ENCODE peak calls at places on chromosomes 7 and 10, in eight cellular contexts. B, I, P, E, N, Q, A and O are unnamed samples.

GRCh38 chr10:35640474-35640873 is 1.6 kb downstream of the FZD8 start:
- DNase-seq in E (peak; percentile 46), Q (no peak), B (no peak), N (peak; percentile 80), A (peak; percentile 24), I (no peak), P (peak; percentile 20), O (peak; percentile 66)

GRCh38 chr7:27152816-27153486 is 568 bp upstream of the HOXA3 start:
- DNase-seq in E (no peak), I (no peak), A (no peak), N (no peak), P (no peak), B (peak; percentile 44), Q (no peak), O (no peak)

GRCh38 chr10:112383325-112383724 is 9.4 kb downstream of the ACSL5 start:
- DNase-seq in B (no peak), I (no peak), E (no peak), Q (no peak), P (peak; percentile 21), N (peak; percentile 91), A (peak; percentile 93), O (peak; percentile 7)

GRCh38 chr10:84523509-84523908 is 195.1 kb downstream of the CCSER2 start:
- DNase-seq in A (no peak), I (no peak), Q (no peak), B (no peak), N (no peak), E (peak; percentile 54), P (no peak), O (no peak)

GRCh38 chr10:86687750-86688149 is 19.4 kb downstream of the LDB3 start:
- DNase-seq in N (no peak), Q (no peak), I (no peak), B (no peak), A (peak; percentile 26), E (no peak), P (peak; percentile 66), O (no peak)

GRCh38 chr7:149818536-149818840 is 19.7 kb upstream of the ZNF862 start:
- DNase-seq in E (no peak), B (no peak), I (no peak), P (no peak), Q (no peak), A (no peak), N (no peak), O (no peak)

GRCh38 chr10:43254199-43254730 is 12.6 kb downstream of the RASGEF1A start:
- DNase-seq in N (no peak), E (no peak), I (no peak), B (no peak), Q (no peak), A (no peak), P (no peak), O (no peak)

GRCh38 chr7:65477326-65477725 is 103.7 kb downstream of the ZNF92 start:
- DNase-seq in A (peak; percentile 57), E (peak; percentile 55), I (no peak), Q (no peak), P (no peak), B (no peak), N (peak; percentile 30), O (no peak)

GRCh38 chr10:89327803-89328441 is at the start of gene IFIT3:
- DNase-seq in N (peak; percentile 91), I (no peak), B (peak; percentile 85), Q (no peak), E (peak; percentile 7), P (peak; percentile 91), A (peak; percentile 91), O (peak; percentile 67)

GRCh38 chr10:86155034-86155656 is 211.4 kb downstream of the GRID1 start:
- DNase-seq in N (no peak), I (no peak), E (no peak), B (no peak), A (no peak), Q (no peak), P (no peak), O (no peak)

GRCh38 chr10:28302012-28302667 is 724 bp downstream of the MPP7 start:
- DNase-seq in Q (no peak), I (no peak), B (no peak), A (no peak), N (no peak), P (no peak), E (no peak), O (no peak)

GRCh38 chr10:70596860-70597809 is 5.4 kb downstream of the PRF1 start:
- DNase-seq in A (no peak), Q (no peak), P (no peak), E (no peak), B (no peak), N (no peak), I (no peak), O (peak; percentile 36)

GRCh38 chr10:75431180-75432111 is at the start of gene LRMDA:
- DNase-seq in I (no peak), A (no peak), B (peak; percentile 83), Q (no peak), N (no peak), P (no peak), E (no peak), O (no peak)

GRCh38 chr7:42151309-42151708 is 85.7 kb downstream of the GLI3 start:
- DNase-seq in P (peak; percentile 27), Q (no peak), A (no peak), E (no peak), N (no peak), B (no peak), I (no peak), O (no peak)

GRCh38 chr10:81871558-81871957 is 3.4 kb upstream of the NRG3 start:
- DNase-seq in A (no peak), P (no peak), E (no peak), N (no peak), Q (no peak), I (no peak), B (no peak), O (no peak)

GRCh38 chr10:60376221-60376620 is 13.5 kb downstream of the ANK3 start:
- DNase-seq in I (no peak), P (no peak), Q (no peak), E (no peak), N (no peak), A (no peak), B (no peak), O (no peak)

GRCh38 chr7:17680026-17680425 is 260.3 kb downstream of the SNX13 start:
- DNase-seq in A (peak; percentile 91), B (no peak), P (peak; percentile 59), E (no peak), Q (no peak), N (peak; percentile 94), I (no peak), O (peak; percentile 96)

GRCh38 chr7:20307901-20308300 is 22.8 kb upstream of the ITGB8 start:
- DNase-seq in B (no peak), I (no peak), Q (no peak), N (no peak), A (peak; percentile 74), E (no peak), P (no peak), O (no peak)

GRCh38 chr10:92691591-92692084 is 1.9 kb downstream of the HHEX start:
- DNase-seq in I (no peak), B (peak; percentile 83), E (no peak), P (no peak), A (no peak), N (no peak), Q (no peak), O (no peak)

GRCh38 chr10:4384254-4384653 is 441.8 kb upstream of the AKR1E2 start:
- DNase-seq in P (peak; percentile 43), A (peak; percentile 13), B (no peak), N (no peak), E (no peak), I (no peak), Q (no peak), O (no peak)

GRCh38 chr7:106597014-106597413 is 63.9 kb downstream of the CCDC71L start:
- DNase-seq in B (no peak), P (no peak), A (no peak), I (no peak), N (no peak), E (peak; percentile 76), Q (no peak), O (no peak)

GRCh38 chr10:43138757-43139241 is 554 bp downstream of the CSGALNACT2 start:
- DNase-seq in A (peak; percentile 60), B (no peak), I (peak; percentile 61), Q (peak; percentile 15), P (no peak), E (peak; percentile 33), N (peak; percentile 79), O (peak; percentile 50)

GRCh38 chr7:110373514-110374258 is 717.2 kb upstream of the LRRN3 start:
- DNase-seq in Q (no peak), E (no peak), I (no peak), A (no peak), P (peak; percentile 39), B (no peak), N (no peak), O (no peak)

GRCh38 chr7:2233876-2234275 is 1.1 kb upstream of the MAD1L1 start:
- DNase-seq in A (peak; percentile 23), Q (no peak), B (no peak), I (no peak), P (no peak), N (peak; percentile 31), E (no peak), O (no peak)

GRCh38 chr10:17041626-17042520 is 87.7 kb downstream of the CUBN start:
- DNase-seq in B (no peak), Q (no peak), E (no peak), N (peak; percentile 68), A (no peak), P (no peak), I (no peak), O (no peak)

GRCh38 chr10:71404510-71405295 is 8.0 kb downstream of the CDH23 start:
- DNase-seq in B (no peak), Q (no peak), E (no peak), N (no peak), I (no peak), A (no peak), P (no peak), O (no peak)

GRCh38 chr7:11485626-11486025 is 346.4 kb downstream of the THSD7A start:
- DNase-seq in Q (no peak), I (no peak), E (no peak), B (no peak), P (no peak), N (no peak), A (no peak), O (no peak)

GRCh38 chr10:110923856-110924493 is 4.6 kb downstream of the SHOC2 start:
- DNase-seq in Q (no peak), A (no peak), B (no peak), E (no peak), N (peak; percentile 8), P (no peak), I (no peak), O (peak; percentile 0)

GRCh38 chr7:42876182-42877068 is 35.4 kb downstream of the C7orf25 start:
- DNase-seq in N (peak; percentile 74), P (peak; percentile 10), B (no peak), Q (peak; percentile 48), E (peak; percentile 20), I (peak; percentile 18), A (peak; percentile 72), O (peak; percentile 40)

GRCh38 chr7:16421333-16422099 is at the start of gene CRPPA:
- DNase-seq in A (peak; percentile 63), P (no peak), I (no peak), B (no peak), Q (no peak), N (peak; percentile 60), E (no peak), O (peak; percentile 83)

GRCh38 chr7:37097983-37098382 is 350.7 kb downstream of the ELMO1 start:
- DNase-seq in A (no peak), I (no peak), N (no peak), E (peak; percentile 6), P (no peak), B (no peak), Q (no peak), O (peak; percentile 21)

GRCh38 chr7:88009651-88010050 is 75.6 kb downstream of the ADAM22 start:
- DNase-seq in E (no peak), B (no peak), N (no peak), I (no peak), Q (no peak), A (no peak), P (no peak), O (no peak)

GRCh38 chr7:146090023-146090645 is 26.5 kb upstream of the CNTNAP2 start:
- DNase-seq in E (peak; percentile 70), N (peak; percentile 7), Q (no peak), I (no peak), B (no peak), P (no peak), A (peak; percentile 30), O (peak; percentile 20)

GRCh38 chr10:80268266-80268665 is 21.2 kb downstream of the MAT1A start:
- DNase-seq in Q (no peak), N (peak; percentile 34), P (no peak), A (peak; percentile 37), E (no peak), I (no peak), B (no peak), O (no peak)